ENCODE peak calls at places on chromosomes 2 and 18, in ten cellular contexts. Y, Q, Z, E, V, S, L, D, H and I are unnamed samples.

GRCh38 chr2:224887159-224887558 is 155.1 kb downstream of the DOCK10 start:
- DNase-seq in L (no peak), Q (no peak), D (no peak), Z (no peak), E (peak), H (no peak), Y (peak), S (peak), V (no peak), I (peak)

GRCh38 chr2:129237966-129238725 is 741.3 kb upstream of the RAB6C start:
- DNase-seq in H (no peak), S (peak), V (no peak), Q (no peak), L (no peak), Z (no peak), D (peak), Y (peak), E (no peak), I (peak)

GRCh38 chr18:72089432-72089831 is 454.7 kb downstream of the CBLN2 start:
- DNase-seq in V (no peak), E (no peak), L (no peak), D (no peak), Y (no peak), H (no peak), Z (no peak), Q (no peak), S (no peak), I (no peak)

GRCh38 chr2:151711025-151711424 is 23.3 kb downstream of the NEB start:
- DNase-seq in E (no peak), L (no peak), D (no peak), Y (no peak), S (no peak), Z (no peak), V (no peak), Q (no peak), H (no peak), I (no peak)

GRCh38 chr2:26558271-26559043 is 80.5 kb upstream of the OTOF start:
- DNase-seq in D (no peak), L (no peak), Z (no peak), Y (no peak), S (no peak), E (no peak), H (no peak), Q (no peak), V (no peak), I (peak)

GRCh38 chr2:36245632-36246031 is 109.9 kb upstream of the CRIM1 start:
- DNase-seq in Q (no peak), D (no peak), H (no peak), S (no peak), V (no peak), Z (no peak), L (no peak), Y (no peak), E (no peak), I (peak)

GRCh38 chr2:70962885-70963878 is 15.2 kb upstream of the ANKRD53 start:
- DNase-seq in H (no peak), Y (no peak), V (peak), Z (no peak), E (no peak), Q (no peak), S (no peak), D (peak), L (no peak), I (no peak)

GRCh38 chr2:137023205-137023604 is 257.9 kb downstream of the THSD7B start:
- DNase-seq in E (no peak), L (no peak), Z (no peak), H (no peak), S (no peak), Y (no peak), D (no peak), V (no peak), Q (no peak), I (no peak)

GRCh38 chr2:66575625-66576371 is 140.9 kb downstream of the MEIS1 start:
- DNase-seq in V (peak), S (peak), Q (no peak), E (no peak), L (no peak), H (peak), D (no peak), Y (peak), Z (no peak), I (peak)

GRCh38 chr2:64866797-64867196 is 122.4 kb upstream of the SLC1A4 start:
- DNase-seq in S (peak), Y (no peak), H (peak), V (no peak), E (peak), D (no peak), Q (peak), L (no peak), Z (peak), I (peak)

GRCh38 chr2:233801357-233802131 is 23.4 kb downstream of the MROH2A start:
- DNase-seq in V (no peak), Y (peak), H (no peak), E (no peak), S (peak), Q (peak), D (peak), Z (no peak), L (no peak), I (peak)

GRCh38 chr2:953975-954686 is 3.5 kb downstream of the SNTG2 start:
- DNase-seq in Y (no peak), H (no peak), V (peak), S (peak), Z (no peak), L (no peak), Q (peak), E (no peak), D (peak), I (peak)
- TF ChIP-seq CTCF in Y (no peak), H (peak), V (peak), S (peak), Z (peak), L (peak), Q (peak), E (peak), D (no peak), I (peak)

DNA sequence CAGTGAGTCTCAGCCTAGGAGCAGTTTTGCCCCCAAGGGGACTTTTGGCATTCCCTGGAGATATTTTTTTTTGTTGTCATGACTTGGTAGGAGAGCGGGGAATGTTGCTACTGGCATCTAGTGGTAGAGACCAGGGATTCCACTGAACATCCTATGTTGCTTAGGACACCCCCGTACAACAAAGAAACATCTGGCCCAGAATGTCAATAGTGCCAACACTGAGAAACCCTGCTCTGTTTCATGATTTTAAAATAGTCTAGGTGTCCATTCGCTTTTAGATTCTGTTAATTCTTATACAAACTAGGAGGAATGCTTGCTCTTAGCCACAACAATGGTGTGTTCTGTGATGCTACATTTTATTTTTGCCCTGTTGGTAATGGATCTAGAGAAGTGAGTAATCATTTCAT is 225.8 kb upstream of the SIX3 start:
- DNase-seq in E (peak), Y (peak), Q (peak), V (no peak), H (no peak), Z (peak), S (peak), L (peak), D (no peak), I (peak)
- TF ChIP-seq CTCF in E (peak), Y (peak), Q (peak), V (no peak), H (no peak), Z (peak), S (peak), L (peak), D (no peak), I (peak)

DNA sequence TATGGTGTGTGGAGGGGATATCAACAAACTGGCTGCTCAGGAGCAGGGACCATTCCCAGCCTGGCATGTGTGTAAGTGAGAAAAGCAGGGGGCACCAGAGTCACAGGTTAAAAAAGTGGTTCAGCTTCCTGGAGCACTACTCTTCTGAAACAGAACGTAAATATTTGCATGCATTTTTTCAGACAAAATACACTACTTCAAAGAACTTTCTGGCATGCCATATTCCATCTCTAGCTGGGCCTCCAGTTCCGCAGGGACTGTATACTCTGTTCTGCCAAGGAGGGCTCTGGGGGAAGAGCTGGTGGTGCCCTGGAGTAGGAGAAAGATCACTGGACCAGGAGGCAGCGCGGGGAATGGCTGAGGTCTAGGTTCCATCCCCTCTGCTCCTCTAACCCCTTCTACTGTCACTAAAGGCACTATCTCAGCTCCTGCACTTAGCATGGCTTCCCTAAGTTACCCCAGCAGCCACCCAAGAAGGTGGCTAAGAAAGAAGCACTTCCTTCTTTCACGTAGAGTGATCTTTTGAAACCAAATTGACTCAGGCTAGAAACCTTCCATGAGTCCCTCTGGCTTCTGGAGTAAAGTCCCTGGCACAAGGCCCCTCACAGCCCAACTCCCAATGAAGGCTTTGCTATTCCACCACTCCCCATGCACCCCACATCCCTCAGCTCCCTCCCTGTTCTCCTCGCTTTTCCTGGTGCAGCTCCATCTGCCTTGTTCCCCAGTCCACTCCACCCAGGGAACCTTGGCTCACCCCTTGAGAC is 57.6 kb upstream of the CABLES1 start:
- DNase-seq in H (no peak), Z (no peak), Y (peak), V (peak), L (no peak), S (peak), D (no peak), Q (peak), E (no peak), I (no peak)
- TF ChIP-seq CTCF in H (no peak), Z (peak), Y (peak), V (no peak), L (peak), S (peak), D (no peak), Q (peak), E (no peak), I (no peak)

GRCh38 chr2:140580799-140581198 is 1550.0 kb downstream of the LRP1B start:
- DNase-seq in Z (no peak), Q (no peak), Y (peak), V (no peak), S (peak), L (no peak), E (no peak), D (no peak), H (no peak), I (peak)

GRCh38 chr2:140585016-140585415 is 1545.8 kb downstream of the LRP1B start:
- DNase-seq in Z (no peak), V (no peak), Q (no peak), E (no peak), S (no peak), H (no peak), Y (no peak), D (no peak), L (no peak), I (no peak)

GRCh38 chr2:140589696-140590095 is 1541.1 kb downstream of the LRP1B start:
- DNase-seq in H (no peak), Y (no peak), S (no peak), V (no peak), Z (no peak), L (no peak), E (no peak), Q (no peak), D (no peak), I (peak)

GRCh38 chr2:140589273-140589672 is 1541.5 kb downstream of the LRP1B start:
- DNase-seq in Y (no peak), V (no peak), Q (peak), L (no peak), H (no peak), Z (peak), D (no peak), E (no peak), S (peak), I (peak)

GRCh38 chr2:140586379-140586778 is 1544.4 kb downstream of the LRP1B start:
- DNase-seq in S (peak), L (peak), H (no peak), E (no peak), D (no peak), Z (peak), Q (peak), V (peak), Y (peak), I (peak)
- TF ChIP-seq CTCF in S (peak), L (peak), H (no peak), E (peak), D (no peak), Z (peak), Q (peak), V (peak), Y (peak), I (peak)

DNA sequence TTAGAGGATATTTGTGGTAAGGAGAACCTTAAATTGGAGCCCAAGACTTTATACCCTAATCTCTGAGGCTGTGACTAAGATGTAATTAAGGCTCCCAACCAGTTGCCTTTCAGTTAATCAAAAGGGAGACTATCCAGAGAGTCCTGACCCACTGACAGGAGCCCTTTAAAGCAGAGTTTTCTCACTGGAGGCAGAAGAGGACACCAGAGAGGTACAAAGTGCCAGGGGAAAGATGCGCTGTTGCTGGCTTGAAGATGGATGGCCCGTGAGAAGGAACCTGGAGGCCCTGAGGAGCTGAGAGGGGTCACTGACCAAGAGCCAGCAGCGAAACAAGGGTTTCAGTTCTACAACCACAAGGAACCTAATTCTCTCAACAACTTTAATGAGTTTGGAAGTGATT is 137.3 kb downstream of the TMEM131 start:
- DNase-seq in E (no peak), Z (no peak), S (no peak), Y (no peak), V (no peak), H (no peak), Q (no peak), D (no peak), L (no peak), I (no peak)
- TF ChIP-seq CTCF in E (no peak), Z (no peak), S (no peak), Y (no peak), V (no peak), H (no peak), Q (no peak), D (no peak), L (no peak), I (no peak)

DNA sequence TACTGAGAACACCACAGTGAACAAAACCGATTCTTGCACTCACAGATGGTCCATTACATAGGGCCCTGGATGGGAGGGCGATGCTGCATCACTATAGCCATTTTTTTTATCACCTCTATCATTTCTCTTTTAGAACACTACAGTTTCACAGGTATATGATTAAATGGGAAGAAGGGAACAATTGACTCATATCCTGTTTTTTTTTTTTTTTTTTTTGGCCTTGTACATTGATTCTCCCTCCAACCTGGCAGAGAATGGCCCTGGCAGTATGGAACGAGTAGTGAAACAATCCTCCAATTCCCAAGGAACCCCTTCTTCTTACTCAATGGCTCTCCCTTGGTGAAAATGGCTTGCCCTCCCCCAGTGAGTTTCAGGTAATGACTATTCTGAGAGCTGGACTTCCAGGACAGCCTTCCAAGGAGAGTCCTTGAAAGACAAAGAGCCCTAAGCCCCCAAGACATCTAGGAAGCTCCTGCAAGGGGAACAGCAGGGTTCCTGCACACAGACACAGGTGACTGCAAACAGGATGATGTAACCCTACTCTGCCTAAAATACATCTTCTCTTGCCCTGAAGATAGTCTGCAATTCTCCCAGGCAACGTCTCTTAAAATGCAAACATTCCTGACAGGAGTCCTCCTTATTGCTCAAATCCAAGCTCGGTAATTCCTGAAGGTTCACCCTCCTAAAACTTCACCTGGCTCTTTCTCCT is 405.4 kb downstream of the SETBP1 start:
- DNase-seq in S (no peak), Y (peak), E (no peak), H (no peak), Q (no peak), D (no peak), V (no peak), Z (no peak), L (no peak), I (no peak)
- TF ChIP-seq CTCF in S (no peak), Y (no peak), E (no peak), H (no peak), Q (no peak), D (no peak), V (no peak), Z (no peak), L (no peak), I (no peak)

GRCh38 chr2:112020561-112020960 is 34.5 kb upstream of the TMEM87B start:
- DNase-seq in H (no peak), V (no peak), L (no peak), E (no peak), Z (no peak), D (no peak), Q (no peak), S (no peak), Y (no peak), I (peak)
- TF ChIP-seq CTCF in H (no peak), V (no peak), L (peak), E (no peak), Z (peak), D (no peak), Q (peak), S (peak), Y (no peak), I (peak)

GRCh38 chr2:167333245-167333644 is 445.0 kb downstream of the XIRP2 start:
- DNase-seq in E (no peak), H (no peak), Z (no peak), L (no peak), Y (no peak), S (no peak), V (no peak), Q (no peak), D (no peak), I (peak)
- TF ChIP-seq CTCF in E (no peak), H (no peak), Z (peak), L (no peak), Y (peak), S (no peak), V (no peak), Q (peak), D (no peak), I (peak)

GRCh38 chr2:230067990-230068657 is 600 bp downstream of the SLC16A14 start:
- DNase-seq in Y (peak), Z (peak), E (no peak), D (no peak), S (no peak), L (no peak), H (peak), Q (peak), V (peak), I (peak)
- TF ChIP-seq CTCF in Y (no peak), Z (no peak), E (no peak), D (no peak), S (no peak), L (no peak), H (peak), Q (peak), V (peak), I (no peak)